ENCODE peak calls at places on chromosomes 1 and 21, in ten cellular contexts. Q, M, K, A, W, D, U, V, I and C are unnamed samples. For H3K9me3, the result is how much of the 10 kb centered on the place peaks cover.

GRCh38 chr1:200558866-200559459 is 61.6 kb downstream of the KIF14 start:
- DNase-seq in I (no peak), A (peak), U (peak), M (peak), D (peak), W (peak), Q (no peak), V (no peak), K (no peak), C (no peak)

GRCh38 chr1:23759277-23759676 is 16.0 kb downstream of the ELOA start:
- DNase-seq in W (no peak), M (no peak), A (no peak), D (no peak), Q (no peak), U (no peak), K (no peak), V (no peak), I (no peak), C (no peak)

GRCh38 chr1:53320646-53321045 is 7.2 kb downstream of the LRP8 start:
- DNase-seq in Q (no peak), K (no peak), D (no peak), M (no peak), I (no peak), A (no peak), W (no peak), U (no peak), V (no peak), C (no peak)

GRCh38 chr1:240424740-240425464 is 187.1 kb downstream of the GREM2 start:
- DNase-seq in K (no peak), U (no peak), I (no peak), W (peak), D (no peak), M (no peak), A (no peak), Q (no peak), V (peak), C (no peak)

GRCh38 chr1:189429610-189430009 is 1048.1 kb downstream of the BRINP3 start:
- DNase-seq in A (peak), K (no peak), U (peak), W (peak), V (no peak), Q (no peak), D (peak), I (no peak), M (peak), C (no peak)

GRCh38 chr1:211583011-211583995 is 4.3 kb upstream of the SLC30A1 start:
- DNase-seq in V (no peak), I (no peak), D (no peak), Q (no peak), W (no peak), K (no peak), A (no peak), M (no peak), U (no peak), C (no peak)

GRCh38 chr1:149942207-149942606 is 5.5 kb upstream of the MTMR11 start:
- DNase-seq in M (peak), V (no peak), D (no peak), W (no peak), U (no peak), K (no peak), A (peak), I (no peak), Q (no peak), C (no peak)

GRCh38 chr21:31117046-31117916 is 79.0 kb upstream of the KRTAP19-8 start:
- DNase-seq in A (no peak), Q (no peak), W (peak), D (peak), V (no peak), I (no peak), M (no peak), U (peak), K (no peak), C (no peak)

GRCh38 chr1:78831731-78832360 is 174.7 kb downstream of the ADGRL4 start:
- DNase-seq in M (no peak), U (peak), D (peak), W (peak), K (no peak), A (peak), V (no peak), Q (peak), I (no peak), C (no peak)

GRCh38 chr1:152745765-152746444 is 11.9 kb upstream of the KPRP start:
- DNase-seq in M (no peak), U (no peak), K (no peak), D (no peak), W (no peak), A (no peak), V (no peak), I (no peak), Q (no peak), C (no peak)

DNA sequence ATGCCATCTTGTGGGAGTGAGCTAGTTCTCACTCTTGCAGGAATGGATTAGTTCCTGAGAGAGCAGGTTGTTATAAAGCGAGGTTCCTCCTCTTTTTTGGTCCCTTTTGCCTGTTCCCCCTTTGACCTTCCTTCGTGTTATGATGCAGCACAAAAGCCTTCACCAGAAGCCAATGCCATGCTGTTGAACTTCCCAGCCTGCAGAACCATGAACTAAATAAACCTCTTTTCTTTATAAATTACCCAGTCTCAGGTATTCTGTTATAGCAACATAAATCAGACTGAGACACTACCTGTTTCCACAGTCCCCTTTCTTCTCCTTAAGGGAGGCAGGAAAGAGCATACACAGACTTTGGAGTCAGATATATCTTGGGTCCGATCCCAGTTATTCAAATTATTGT is 25.6 kb downstream of the DISP3 start:
- DNase-seq in K (no peak), W (no peak), Q (no peak), M (no peak), V (no peak), D (no peak), I (no peak), A (no peak), U (no peak), C (no peak)
- H3K9me3 ChIP-seq in K (under half), W (under half), Q (under half), M (under half), V (under half), D (under half), I (half or more), A (under half), U (under half), C (under half)

DNA sequence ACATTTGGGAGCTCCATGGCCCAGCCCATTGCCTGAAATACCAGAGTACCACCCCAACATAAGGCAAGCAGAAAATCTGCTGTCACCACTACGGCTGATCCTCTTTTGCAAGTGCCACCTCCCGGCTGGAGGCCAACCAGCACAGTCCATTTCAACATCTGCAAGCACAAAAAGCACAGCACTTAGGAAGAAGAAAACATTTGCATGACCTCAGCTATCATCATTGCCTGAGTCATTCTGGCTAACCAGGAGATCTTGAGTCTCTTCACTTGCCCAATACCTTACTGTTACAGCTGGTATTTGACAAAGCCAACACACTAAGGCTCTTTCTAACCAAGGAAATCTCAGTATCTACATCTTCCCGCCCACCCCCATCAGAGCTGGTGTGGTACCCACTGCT is 55.9 kb downstream of the NEK7 start:
- DNase-seq in A (peak), V (no peak), D (no peak), I (no peak), Q (no peak), W (peak), K (no peak), U (peak), M (no peak), C (no peak)
- H3K9me3 ChIP-seq in A (under half), V (under half), D (under half), I (under half), Q (under half), W (under half), K (under half), U (under half), M (under half), C (under half)

DNA sequence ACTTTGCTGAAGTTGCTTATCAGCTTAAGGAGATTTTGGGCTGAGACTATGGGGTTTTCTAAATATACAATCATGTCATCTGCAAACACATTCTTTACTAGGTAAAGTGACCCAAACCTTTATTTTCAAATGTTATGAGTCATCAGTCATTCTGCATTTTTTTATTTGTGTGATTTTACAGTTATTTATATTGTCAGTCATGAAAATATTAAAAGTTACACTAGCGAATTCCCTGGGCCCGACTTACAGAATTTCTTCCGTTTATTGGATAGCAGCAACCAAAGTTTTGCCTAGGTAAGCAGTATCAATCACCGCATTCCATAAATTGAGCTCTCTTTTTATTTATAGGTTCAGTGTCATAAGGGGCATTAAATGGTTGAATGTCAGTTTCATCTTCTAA is 13.8 kb downstream of the OR2M5 start:
- DNase-seq in W (peak), M (no peak), Q (no peak), I (no peak), K (no peak), U (no peak), D (no peak), V (no peak), A (no peak), C (no peak)
- H3K9me3 ChIP-seq in W (under half), M (under half), Q (under half), I (under half), K (under half), U (under half), D (under half), V (under half), A (under half), C (under half)

GRCh38 chr21:38878394-38879179 is 72.9 kb downstream of the ETS2 start:
- DNase-seq in D (no peak), M (no peak), I (no peak), Q (no peak), K (no peak), W (no peak), A (no peak), V (no peak), U (no peak), C (no peak)
- H3K9me3 ChIP-seq in D (under half), M (under half), I (under half), Q (under half), K (under half), W (under half), A (under half), V (under half), U (under half), C (under half)

GRCh38 chr1:3965693-3966092 is 65.6 kb upstream of the C1orf174 start:
- DNase-seq in W (no peak), U (no peak), V (no peak), Q (no peak), K (no peak), A (no peak), M (no peak), I (no peak), D (no peak), C (no peak)

GRCh38 chr1:3971981-3972380 is 71.9 kb upstream of the C1orf174 start:
- DNase-seq in Q (no peak), U (no peak), D (no peak), I (no peak), A (no peak), K (no peak), V (no peak), M (no peak), W (no peak), C (no peak)

GRCh38 chr1:3963554-3963953 is 63.5 kb upstream of the C1orf174 start:
- DNase-seq in A (no peak), V (no peak), W (no peak), K (no peak), Q (no peak), I (no peak), M (no peak), U (no peak), D (no peak), C (no peak)

DNA sequence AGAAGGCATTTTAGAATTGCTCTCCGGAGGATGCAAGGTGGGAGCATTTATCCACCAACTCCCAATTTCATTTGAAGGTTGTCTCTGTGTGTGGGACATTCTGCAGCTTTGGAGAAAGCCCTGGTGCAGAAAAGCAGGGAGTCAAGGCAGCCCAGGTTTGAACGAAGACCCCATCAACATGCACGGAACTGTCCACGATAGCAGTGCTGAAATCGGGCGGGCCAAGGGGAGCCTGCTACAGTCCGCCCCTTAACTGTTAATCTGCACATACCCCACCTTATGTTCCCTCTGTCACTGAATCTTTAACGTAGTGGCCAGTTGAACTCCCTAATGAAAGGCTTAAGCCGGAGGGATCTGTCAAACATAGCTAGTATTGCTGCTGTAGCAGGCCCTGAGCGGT is 68.8 kb upstream of the C1orf174 start:
- DNase-seq in U (no peak), M (peak), Q (no peak), W (no peak), K (no peak), I (no peak), V (no peak), D (no peak), A (no peak), C (no peak)
- H3K9me3 ChIP-seq in U (under half), M (under half), Q (under half), W (under half), K (under half), I (under half), V (under half), D (under half), A (under half), C (under half)

GRCh38 chr1:227661495-227661894 is 73.6 kb downstream of the JMJD4 start:
- DNase-seq in D (no peak), W (no peak), V (no peak), Q (no peak), U (no peak), K (no peak), I (no peak), M (no peak), A (peak), C (no peak)

GRCh38 chr1:227666286-227666685 is 68.8 kb downstream of the JMJD4 start:
- DNase-seq in A (no peak), K (no peak), I (no peak), U (no peak), W (no peak), Q (no peak), D (no peak), V (no peak), M (no peak), C (no peak)

DNA sequence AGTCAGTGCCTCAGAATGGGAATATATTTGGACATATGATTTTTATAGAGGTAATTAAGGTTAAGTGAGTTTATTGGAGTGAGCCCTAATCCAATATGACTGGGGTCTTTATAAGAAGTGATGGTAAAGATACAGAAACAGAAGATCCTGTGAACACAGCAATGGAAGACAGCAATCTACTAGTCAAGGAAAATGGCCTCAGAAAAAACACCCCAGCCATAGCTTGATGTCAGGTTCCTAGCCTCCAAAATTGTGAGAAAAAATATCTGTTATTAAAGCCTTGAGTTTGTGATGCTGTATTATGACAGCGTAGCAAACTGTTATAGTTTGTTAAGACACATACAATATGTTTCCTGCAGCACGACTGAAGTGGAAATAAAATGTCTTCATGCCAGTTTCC is 72.2 kb downstream of the JMJD4 start:
- DNase-seq in M (no peak), U (no peak), V (no peak), W (no peak), I (no peak), D (no peak), K (no peak), A (no peak), Q (no peak), C (no peak)
- H3K9me3 ChIP-seq in M (half or more), U (half or more), V (under half), W (half or more), I (half or more), D (under half), K (half or more), A (half or more), Q (under half), C (under half)